ENCODE peak calls at places on chromosomes 13 and 19, in four cellular contexts. E is NCI-H82, Q is GOT3, A is EL. U is an unnamed sample.
A peak's percentile ranks its signal among the peaks of the same experiment; 100 is the strongest.

GRCh38 chr19:36508325-36508724 is 19.0 kb upstream of the ZNF566 start:
- DNase-seq in E (no peak), Q (no peak), A (no peak), U (no peak)

GRCh38 chr19:35587326-35587725 is 1.4 kb downstream of the PMIS2 start:
- DNase-seq in E (no peak), Q (no peak), A (no peak), U (no peak)

GRCh38 chr19:5575553-5575952 is 7.8 kb upstream of the TINCR start:
- DNase-seq in E (no peak), Q (no peak), A (no peak), U (no peak)

GRCh38 chr19:48806818-48807589 is 3.8 kb downstream of the BCAT2 start:
- DNase-seq in E (no peak), Q (no peak), A (no peak), U (peak; percentile 88)

GRCh38 chr13:92573467-92574057 is 653.0 kb upstream of the GPC6 start:
- DNase-seq in E (peak; percentile 71), Q (no peak), A (peak; percentile 0), U (peak; percentile 8)

GRCh38 chr19:35841961-35842595 is 10.2 kb downstream of the NPHS1 start:
- DNase-seq in E (no peak), Q (no peak), A (no peak), U (no peak)

GRCh38 chr19:495440-496332 is 600 bp upstream of the MADCAM1 start:
- DNase-seq in E (peak; percentile 66), Q (no peak), A (peak; percentile 36), U (no peak)

GRCh38 chr19:39951686-39952085 is 17.3 kb upstream of the FCGBP start:
- DNase-seq in E (no peak), Q (no peak), A (peak; percentile 48), U (no peak)

GRCh38 chr13:109402976-109403375 is 383.4 kb downstream of the IRS2 start:
- DNase-seq in E (no peak), Q (no peak), A (no peak), U (no peak)

GRCh38 chr13:81987159-81987558 is 1646.2 kb upstream of the SPRY2 start:
- DNase-seq in E (peak; percentile 23), Q (no peak), A (no peak), U (no peak)

GRCh38 chr13:30020726-30021312 is 170.4 kb upstream of the UBL3 start:
- DNase-seq in E (no peak), Q (no peak), A (peak; percentile 71), U (no peak)

GRCh38 chr13:43058318-43058674 is 34.9 kb downstream of the DNAJC15 start:
- DNase-seq in E (no peak), Q (peak; percentile 24), A (peak; percentile 99), U (no peak)

GRCh38 chr19:46902402-46902766 is 41.6 kb downstream of the ARHGAP35 start:
- DNase-seq in E (peak; percentile 45), Q (no peak), A (peak; percentile 70), U (no peak)

GRCh38 chr13:49098771-49099512 is 121.2 kb upstream of the MLNR start:
- DNase-seq in E (peak; percentile 7), Q (no peak), A (peak; percentile 19), U (no peak)

GRCh38 chr13:98556968-98557591 is 19.8 kb downstream of the STK24 start:
- DNase-seq in E (no peak), Q (no peak), A (peak; percentile 91), U (no peak)

GRCh38 chr19:49224856-49225255 is 67.3 kb downstream of the TRPM4 start:
- DNase-seq in E (peak; percentile 83), Q (no peak), A (peak; percentile 75), U (peak; percentile 60)

GRCh38 chr13:48370815-48371214 is 42.1 kb downstream of the LPAR6 start:
- DNase-seq in E (no peak), Q (no peak), A (no peak), U (peak; percentile 5)

GRCh38 chr13:49681837-49682236 is 9.4 kb downstream of the EBPL start:
- DNase-seq in E (peak; percentile 89), Q (no peak), A (peak; percentile 18), U (no peak)

GRCh38 chr19:45508931-45509691 is 1.8 kb downstream of the VASP start:
- DNase-seq in E (peak; percentile 66), Q (no peak), A (peak; percentile 84), U (peak; percentile 89)

GRCh38 chr19:55535579-55536350 is 1.2 kb downstream of the SBK2 start:
- DNase-seq in E (no peak), Q (no peak), A (no peak), U (no peak)

GRCh38 chr13:105446197-105446596 is 1089.3 kb downstream of the EFNB2 start:
- DNase-seq in E (no peak), Q (no peak), A (no peak), U (no peak)

GRCh38 chr19:4939466-4939865 is 29.4 kb upstream of the KDM4B start:
- DNase-seq in E (no peak), Q (no peak), A (no peak), U (no peak)

GRCh38 chr19:392375-392970 is 16.5 kb downstream of the C2CD4C start:
- DNase-seq in E (no peak), Q (no peak), A (no peak), U (no peak)

GRCh38 chr19:50333737-50334617 is 4.8 kb upstream of the KCNC3 start:
- DNase-seq in E (peak; percentile 83), Q (no peak), A (no peak), U (peak; percentile 75)

GRCh38 chr13:112812306-112813034 is 122.6 kb downstream of the ATP11A start:
- DNase-seq in E (no peak), Q (no peak), A (no peak), U (no peak)

GRCh38 chr13:103815619-103816018 is 749.4 kb upstream of the SLC10A2 start:
- DNase-seq in E (no peak), Q (no peak), A (no peak), U (no peak)

GRCh38 chr13:111245781-111246384 is 74.6 kb upstream of the TEX29 start:
- DNase-seq in E (no peak), Q (no peak), A (no peak), U (no peak)

GRCh38 chr19:47446534-47447469 is 24.9 kb downstream of the SLC8A2 start:
- DNase-seq in E (peak; percentile 96), Q (no peak), A (peak; percentile 22), U (no peak)

GRCh38 chr19:39032164-39032918 is at the start of gene FBXO27:
- DNase-seq in E (peak; percentile 81), Q (no peak), A (peak; percentile 6), U (peak; percentile 37)

GRCh38 chr13:67075239-67075638 is 154.9 kb downstream of the PCDH9 start:
- DNase-seq in E (peak; percentile 53), Q (no peak), A (peak; percentile 3), U (no peak)

GRCh38 chr19:49387936-49388372 is at the start of gene KASH5:
- DNase-seq in E (no peak), Q (peak; percentile 42), A (peak; percentile 15), U (peak; percentile 42)

U was measured in HuH-7.